ENCODE peak calls at places on chromosome 18, in seven cellular contexts. Q is adrenal gland, O is PC-9, A is ascending aorta, H is heart right ventricle, N is brain microvascular endothelial cell, X is sigmoid colon. K is an unnamed sample.

GRCh38 chr18:77061946-77062517 is 70.6 kb downstream of the MBP start:
- DNase-seq in H (no peak), N (peak; percentile 91), A (no peak), X (no peak), O (no peak), Q (no peak), K (no peak)

GRCh38 chr18:56982756-56983155 is 164.1 kb upstream of the BOD1L2 start:
- DNase-seq in A (no peak), H (no peak), X (no peak), O (no peak), Q (no peak), N (no peak), K (no peak)

GRCh38 chr18:43534511-43534910 is 257.2 kb upstream of the SYT4 start:
- DNase-seq in A (no peak), Q (no peak), O (no peak), N (no peak), H (no peak), X (no peak), K (no peak)

GRCh38 chr18:62425465-62426190 is 97.2 kb upstream of the ZCCHC2 start:
- DNase-seq in O (peak; percentile 70), X (peak; percentile 94), N (peak; percentile 92), H (no peak), A (peak; percentile 96), Q (peak; percentile 91), K (peak; percentile 97)

GRCh38 chr18:23538870-23539269 is 35.6 kb downstream of the RMC1 start:
- DNase-seq in Q (no peak), N (peak; percentile 68), X (no peak), O (no peak), H (no peak), A (no peak), K (no peak)

GRCh38 chr18:27045342-27045741 is 139.8 kb downstream of the CHST9 start:
- DNase-seq in X (no peak), Q (no peak), H (no peak), N (no peak), O (no peak), A (no peak), K (no peak)

GRCh38 chr18:24490545-24490944 is 30.1 kb downstream of the HRH4 start:
- DNase-seq in Q (no peak), O (no peak), H (no peak), X (no peak), N (no peak), A (no peak), K (no peak)

GRCh38 chr18:3692113-3692621 is 242.2 kb downstream of the TGIF1 start:
- DNase-seq in H (no peak), Q (no peak), X (no peak), O (no peak), A (no peak), N (no peak), K (no peak)

GRCh38 chr18:35778850-35779634 is 193.4 kb upstream of the RMP24 start:
- DNase-seq in O (no peak), X (no peak), N (no peak), Q (no peak), H (no peak), A (no peak), K (no peak)

GRCh38 chr18:23998811-23999210 is 15.7 kb upstream of the TTC39C start:
- DNase-seq in Q (no peak), H (no peak), X (no peak), A (no peak), O (peak; percentile 34), N (no peak), K (no peak)

GRCh38 chr18:10715791-10716190 is 190.0 kb downstream of the NAPG start:
- DNase-seq in X (peak; percentile 71), O (no peak), H (no peak), Q (peak; percentile 22), A (no peak), N (peak; percentile 20), K (no peak)

GRCh38 chr18:34624551-34624950 is 85.5 kb upstream of the DTNA start:
- DNase-seq in Q (no peak), N (no peak), O (no peak), X (no peak), H (no peak), A (no peak), K (no peak)

GRCh38 chr18:10239138-10239537 is 215.3 kb upstream of the APCDD1 start:
- DNase-seq in A (no peak), H (no peak), O (no peak), X (peak; percentile 85), Q (no peak), N (no peak), K (peak; percentile 56)

GRCh38 chr18:65753520-65753919 is 2.7 kb downstream of the CDH7 start:
- DNase-seq in A (no peak), H (no peak), O (no peak), Q (no peak), N (no peak), X (no peak), K (no peak)

GRCh38 chr18:29160123-29160522 is 983.2 kb upstream of the CDH2 start:
- DNase-seq in A (no peak), H (no peak), N (no peak), X (no peak), Q (no peak), O (no peak), K (no peak)

GRCh38 chr18:6728809-6729246 is 688 bp upstream of the ARHGAP28 start:
- DNase-seq in N (no peak), H (no peak), Q (no peak), A (no peak), X (no peak), O (no peak), K (no peak)

GRCh38 chr18:27860701-27861107 is 316.2 kb downstream of the CDH2 start:
- DNase-seq in Q (no peak), N (peak; percentile 22), X (no peak), H (peak; percentile 12), O (no peak), A (no peak), K (no peak)

GRCh38 chr18:59040770-59041148 is 98.9 kb upstream of the SEC11C start:
- DNase-seq in N (no peak), X (no peak), O (no peak), A (peak; percentile 62), Q (no peak), H (no peak), K (no peak)
- TF ChIP-seq CTCF in N (no peak), X (no peak), O (no peak), A (no peak), Q (no peak), H (no peak), K (no peak)

GRCh38 chr18:48050176-48050575 is 119.7 kb upstream of the SMAD2 start:
- DNase-seq in O (peak; percentile 68), N (no peak), X (no peak), H (no peak), A (no peak), Q (no peak), K (no peak)
- H3K27me3 ChIP-seq in O (peaks cover 28% of the 10 kb centered on the region), N (peaks cover 7% of the 10 kb centered on the region), X (no peaks in the 10 kb centered on the region), H (no peaks in the 10 kb centered on the region), A (no peaks in the 10 kb centered on the region), Q (no peaks in the 10 kb centered on the region), K (peaks cover 3% of the 10 kb centered on the region)

DNA sequence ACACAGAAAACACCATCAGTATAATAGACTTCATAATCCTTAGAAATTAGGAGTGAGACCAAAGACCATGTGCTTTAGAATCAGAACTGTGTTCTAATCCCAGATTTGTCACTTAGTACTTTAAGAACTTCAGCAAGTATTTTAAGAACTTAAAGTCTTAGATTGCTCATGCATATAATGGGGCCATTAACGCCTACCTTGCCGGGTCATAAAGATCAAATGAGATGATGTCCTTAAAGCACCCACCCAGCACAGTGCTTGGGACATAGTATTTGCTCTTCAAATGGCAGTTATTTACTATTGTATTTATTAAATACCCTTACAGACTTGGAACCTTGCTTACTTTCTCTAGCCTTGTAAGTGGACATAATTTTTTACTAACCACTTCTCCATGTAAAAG is 156.1 kb downstream of the GREB1L start:
- DNase-seq in H (no peak), N (no peak), X (no peak), O (no peak), A (no peak), Q (no peak), K (no peak)
- TF ChIP-seq CTCF in H (no peak), N (no peak), X (no peak), O (no peak), A (no peak), Q (no peak), K (no peak)

DNA sequence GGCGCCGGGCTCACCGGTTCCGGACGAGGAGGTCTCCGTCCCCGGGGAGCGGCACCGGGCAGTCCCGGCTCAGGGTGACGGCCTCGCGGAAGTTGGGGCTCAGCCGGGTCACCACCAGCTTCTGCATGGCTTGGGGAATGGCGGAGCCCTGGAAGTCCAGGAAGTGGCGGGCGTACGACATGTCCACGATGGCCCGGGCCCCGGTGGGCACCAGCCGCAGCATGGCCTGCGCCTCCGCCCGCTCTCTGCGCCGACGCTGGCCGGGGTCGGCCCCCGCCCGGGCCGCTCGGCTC is 157 bp downstream of the PTGR3 start:
- DNase-seq in X (peak; percentile 77), H (peak; percentile 57), Q (peak; percentile 35), O (no peak), A (peak; percentile 72), N (no peak), K (no peak)
- H3K27me3 ChIP-seq in X (no peaks in the 10 kb centered on the region), H (no peaks in the 10 kb centered on the region), Q (no peaks in the 10 kb centered on the region), O (no peaks in the 10 kb centered on the region), A (no peaks in the 10 kb centered on the region), N (no peaks in the 10 kb centered on the region), K (no peaks in the 10 kb centered on the region)

GRCh38 chr18:52216686-52217085 is 123.3 kb upstream of the DCC start:
- DNase-seq in A (no peak), H (no peak), Q (no peak), O (no peak), X (no peak), N (no peak), K (no peak)
- TF ChIP-seq CTCF in A (no peak), H (no peak), Q (no peak), O (no peak), X (no peak), N (no peak), K (no peak)

GRCh38 chr18:79387615-79388014 is 8.1 kb upstream of the NFATC1 start:
- DNase-seq in X (peak; percentile 54), N (no peak), A (no peak), H (no peak), Q (no peak), O (no peak), K (no peak)
- H3K27me3 ChIP-seq in X (no peaks in the 10 kb centered on the region), N (peaks cover 10% of the 10 kb centered on the region), A (no peaks in the 10 kb centered on the region), H (peaks cover 30% of the 10 kb centered on the region), Q (peaks cover 16% of the 10 kb centered on the region), O (peaks cover 50% of the 10 kb centered on the region), K (no peaks in the 10 kb centered on the region)

DNA sequence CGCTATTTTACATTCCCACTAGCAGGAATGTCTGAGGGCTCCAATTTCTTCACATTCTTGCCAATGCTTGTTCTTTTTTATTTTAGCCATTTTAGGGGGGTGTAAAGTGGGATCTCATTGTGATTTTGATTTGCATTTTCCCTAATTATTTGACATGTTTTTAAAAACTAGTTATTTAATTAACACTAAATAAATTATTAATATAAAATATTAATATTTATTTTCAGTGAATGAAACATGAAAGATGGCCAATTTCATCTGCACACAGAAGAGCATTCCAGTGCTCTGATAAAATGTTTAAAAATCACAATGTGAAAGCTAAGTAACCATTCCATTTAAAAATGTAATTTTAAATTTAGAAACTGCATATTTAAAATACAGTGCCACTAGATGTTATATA is 322.2 kb upstream of the ZNF521 start:
- DNase-seq in X (no peak), Q (no peak), H (no peak), N (no peak), A (no peak), O (no peak), K (no peak)
- TF ChIP-seq CTCF in X (no peak), Q (no peak), H (no peak), N (no peak), A (no peak), O (no peak), K (no peak)

GRCh38 chr18:37348729-37349128 is 216.9 kb downstream of the CELF4 start:
- DNase-seq in O (no peak), N (no peak), X (no peak), Q (no peak), A (no peak), H (no peak), K (no peak)
- H3K27me3 ChIP-seq in O (peaks cover 5% of the 10 kb centered on the region), N (no peaks in the 10 kb centered on the region), X (peaks cover 2% of the 10 kb centered on the region), Q (no peaks in the 10 kb centered on the region), A (no peaks in the 10 kb centered on the region), H (peaks cover 43% of the 10 kb centered on the region), K (no peaks in the 10 kb centered on the region)

K was measured in tibial nerve.